ENCODE peak calls at places on chromosomes 12 and 14, in six cellular contexts. B is H1, C is suprapubic skin, W is GM23338, L is HL-60, Z is stomach. S is an unnamed sample.

GRCh38 chr12:49093746-49094103 is 876 bp downstream of the DHH start:
- DNase-seq in B (no peak), C (no peak), W (peak), L (no peak), Z (no peak), S (no peak)

GRCh38 chr14:104281768-104282301 is 143.4 kb downstream of the KIF26A start:
- DNase-seq in B (no peak), C (peak), W (no peak), L (no peak), Z (peak), S (no peak)

GRCh38 chr12:93042684-93043083 is 113.6 kb upstream of the EEA1 start:
- DNase-seq in B (no peak), C (no peak), W (no peak), L (no peak), Z (no peak), S (no peak)

GRCh38 chr12:57093412-57094193 is 4.7 kb downstream of the NAB2 start:
- DNase-seq in B (no peak), C (peak), W (peak), L (peak), Z (peak), S (no peak)

GRCh38 chr12:89494411-89495231 is 30.0 kb downstream of the GALNT4 start:
- DNase-seq in B (no peak), C (no peak), W (no peak), L (no peak), Z (no peak), S (no peak)

GRCh38 chr12:96710127-96710745 is 196.8 kb upstream of the NEDD1 start:
- DNase-seq in B (no peak), C (no peak), W (peak), L (no peak), Z (no peak), S (no peak)

GRCh38 chr12:29544428-29545101 is 47.1 kb upstream of the OVCH1 start:
- DNase-seq in B (no peak), C (no peak), W (peak), L (no peak), Z (no peak), S (no peak)

GRCh38 chr12:89782807-89783206 is 74.2 kb upstream of the ATP2B1 start:
- DNase-seq in B (no peak), C (no peak), W (no peak), L (no peak), Z (no peak), S (no peak)

GRCh38 chr12:574475-575128 is 88.6 kb downstream of the NINJ2 start:
- DNase-seq in B (no peak), C (peak), W (no peak), L (no peak), Z (peak), S (no peak)

GRCh38 chr14:69490219-69490918 is 5.8 kb downstream of the PLEKHD1 start:
- DNase-seq in B (no peak), C (no peak), W (no peak), L (no peak), Z (no peak), S (no peak)

GRCh38 chr12:4441355-4442330 is 4.0 kb downstream of the FGF6 start:
- DNase-seq in B (peak), C (peak), W (peak), L (no peak), Z (no peak), S (no peak)

GRCh38 chr12:111791507-111791906 is 24.8 kb downstream of the ALDH2 start:
- DNase-seq in B (no peak), C (no peak), W (no peak), L (no peak), Z (no peak), S (no peak)

GRCh38 chr12:117189725-117190209 is 503 bp downstream of the FBXO21 start:
- DNase-seq in B (no peak), C (peak), W (peak), L (peak), Z (peak), S (no peak)

GRCh38 chr12:132176920-132177551 is 32.8 kb downstream of the NOC4L start:
- DNase-seq in B (no peak), C (no peak), W (no peak), L (no peak), Z (no peak), S (no peak)

GRCh38 chr12:73308747-73309146 is 1036.6 kb downstream of the TRHDE start:
- DNase-seq in B (no peak), C (no peak), W (no peak), L (no peak), Z (no peak), S (no peak)

GRCh38 chr14:91008759-91009409 is 51.6 kb downstream of the RPS6KA5 start:
- DNase-seq in B (no peak), C (no peak), W (no peak), L (peak), Z (no peak), S (no peak)

GRCh38 chr12:52944683-52945388 is 4.1 kb upstream of the KRT18 start:
- DNase-seq in B (no peak), C (no peak), W (no peak), L (no peak), Z (no peak), S (no peak)

GRCh38 chr12:45231515-45232145 is 15.7 kb downstream of the ANO6 start:
- DNase-seq in B (no peak), C (no peak), W (no peak), L (no peak), Z (no peak), S (no peak)

GRCh38 chr12:81998761-81999378 is 239.7 kb upstream of the PPFIA2 start:
- DNase-seq in B (no peak), C (no peak), W (no peak), L (no peak), Z (no peak), S (peak)

DNA sequence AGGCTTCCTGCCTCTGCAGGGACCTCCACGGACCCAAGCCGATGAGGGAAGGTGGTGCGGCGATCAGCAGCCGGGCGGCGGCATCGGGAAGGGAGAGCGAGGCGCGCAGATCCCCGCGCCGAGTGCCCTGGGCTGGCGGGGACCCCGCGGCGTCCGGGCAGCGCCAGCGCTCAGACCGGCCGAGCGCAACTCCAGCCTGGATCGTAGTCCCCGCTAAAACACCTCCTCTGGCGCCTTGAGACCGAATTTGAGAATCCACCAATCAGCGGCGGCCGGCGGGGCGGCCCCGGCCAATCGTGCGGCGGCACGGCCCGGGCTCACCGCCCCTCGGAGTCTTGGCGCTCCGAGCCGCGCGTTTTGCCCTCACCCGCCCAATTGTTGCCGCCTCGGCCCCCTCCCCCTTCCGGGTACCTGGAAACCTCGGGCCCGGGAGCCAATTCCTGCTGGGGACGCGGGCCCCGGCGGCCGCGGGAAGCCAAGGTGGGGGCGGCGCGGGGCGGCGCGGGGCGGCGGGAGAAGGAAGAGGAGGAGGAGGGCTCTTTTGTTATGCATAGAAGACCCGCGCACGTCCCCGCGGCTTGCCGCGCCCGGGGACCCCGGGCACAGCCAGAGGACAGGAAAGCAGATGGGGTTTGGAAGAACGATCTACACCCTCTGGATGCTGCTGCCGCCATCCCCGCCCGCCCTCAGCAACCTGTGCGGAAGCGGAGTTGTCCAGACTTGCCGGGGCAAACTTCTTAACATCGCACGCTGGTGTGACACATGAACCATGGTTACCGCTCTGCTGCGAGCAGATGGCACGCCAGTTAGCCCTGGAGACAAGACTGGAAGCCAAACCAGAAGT is at the start of gene E2F7:
- DNase-seq in B (peak), C (peak), W (peak), L (peak), Z (peak), S (peak)
- TF ChIP-seq POLR2AphosphoS5 in B (peak), C (no peak), W (peak), L (no peak), Z (no peak), S (peak)

GRCh38 chr14:94380225-94381148 is 7.9 kb downstream of the SERPINA1 start:
- DNase-seq in B (no peak), C (no peak), W (no peak), L (no peak), Z (no peak), S (no peak)
- TF ChIP-seq POLR2AphosphoS5 in B (no peak), C (no peak), W (no peak), L (no peak), Z (no peak), S (no peak)

GRCh38 chr14:99276482-99276881 is 4.5 kb upstream of the BCL11B start:
- DNase-seq in B (no peak), C (no peak), W (no peak), L (no peak), Z (no peak), S (no peak)

GRCh38 chr14:99275222-99275584 is 3.2 kb upstream of the BCL11B start:
- DNase-seq in B (no peak), C (no peak), W (no peak), L (no peak), Z (no peak), S (no peak)

GRCh38 chr14:99273724-99274345 is 1.8 kb upstream of the BCL11B start:
- DNase-seq in B (no peak), C (peak), W (peak), L (no peak), Z (peak), S (no peak)

GRCh38 chr14:99273025-99273723 is 1.2 kb upstream of the BCL11B start:
- DNase-seq in B (no peak), C (peak), W (peak), L (no peak), Z (peak), S (no peak)

GRCh38 chr14:99274346-99275221 is 2.6 kb upstream of the BCL11B start:
- DNase-seq in B (peak), C (peak), W (peak), L (peak), Z (peak), S (no peak)
- TF ChIP-seq POLR2AphosphoS5 in B (no peak), C (no peak), W (peak), L (no peak), Z (no peak), S (no peak)

GRCh38 chr14:20489093-20489994 is 16.0 kb upstream of the RNASE10 start:
- DNase-seq in B (no peak), C (no peak), W (no peak), L (peak), Z (no peak), S (no peak)

GRCh38 chr14:20493634-20494033 is 11.7 kb upstream of the RNASE10 start:
- DNase-seq in B (no peak), C (no peak), W (no peak), L (peak), Z (no peak), S (no peak)

GRCh38 chr14:20492486-20492885 is 12.9 kb upstream of the RNASE10 start:
- DNase-seq in B (no peak), C (no peak), W (no peak), L (no peak), Z (no peak), S (no peak)

GRCh38 chr14:20487402-20487742 is 18.0 kb upstream of the RNASE10 start:
- DNase-seq in B (no peak), C (no peak), W (peak), L (no peak), Z (no peak), S (no peak)

DNA sequence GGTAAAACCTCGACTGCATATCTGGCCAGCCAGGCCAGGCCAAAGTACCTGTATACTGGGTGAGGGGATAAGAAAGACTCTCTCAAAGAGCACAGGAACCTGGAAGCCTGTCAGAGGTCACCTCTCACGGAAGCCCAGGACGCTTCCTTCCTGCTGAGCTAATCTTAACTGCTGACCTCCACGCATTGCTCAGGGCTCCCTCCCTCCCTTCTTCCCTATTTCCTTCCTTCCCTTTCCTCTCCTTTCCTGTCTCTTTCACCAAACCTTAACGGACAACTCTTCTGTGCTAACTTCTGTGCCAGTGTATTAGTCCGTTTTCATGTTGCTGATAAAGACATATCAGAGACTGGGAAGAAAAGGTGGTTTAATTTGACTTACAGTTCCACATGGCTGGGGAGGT is 14.8 kb upstream of the RNASE10 start:
- DNase-seq in B (no peak), C (no peak), W (peak), L (peak), Z (no peak), S (no peak)
- TF ChIP-seq POLR2AphosphoS5 in B (no peak), C (no peak), W (no peak), L (no peak), Z (no peak), S (no peak)

DNA sequence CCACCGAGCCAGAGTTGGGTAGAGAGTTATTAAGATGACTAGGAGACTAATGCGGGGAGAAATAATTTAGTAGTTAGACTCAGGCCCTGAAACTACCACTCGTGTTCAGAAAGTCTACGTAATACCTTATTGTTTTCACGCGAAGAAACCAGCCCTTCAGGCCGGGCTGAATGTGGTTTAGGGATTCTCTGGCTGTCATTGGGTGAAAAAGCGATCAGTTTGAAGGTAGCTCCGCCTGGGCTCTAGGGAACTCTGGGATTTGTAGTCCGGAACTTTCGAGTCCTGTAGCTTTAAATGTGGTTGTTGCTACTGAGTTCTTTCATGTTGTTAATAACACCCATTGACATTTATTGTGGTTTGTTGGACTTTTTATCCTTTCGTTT is 549 bp upstream of the WDR89 start:
- DNase-seq in B (peak), C (peak), W (peak), L (peak), Z (peak), S (peak)
- TF ChIP-seq POLR2AphosphoS5 in B (no peak), C (peak), W (no peak), L (no peak), Z (peak), S (no peak)

DNA sequence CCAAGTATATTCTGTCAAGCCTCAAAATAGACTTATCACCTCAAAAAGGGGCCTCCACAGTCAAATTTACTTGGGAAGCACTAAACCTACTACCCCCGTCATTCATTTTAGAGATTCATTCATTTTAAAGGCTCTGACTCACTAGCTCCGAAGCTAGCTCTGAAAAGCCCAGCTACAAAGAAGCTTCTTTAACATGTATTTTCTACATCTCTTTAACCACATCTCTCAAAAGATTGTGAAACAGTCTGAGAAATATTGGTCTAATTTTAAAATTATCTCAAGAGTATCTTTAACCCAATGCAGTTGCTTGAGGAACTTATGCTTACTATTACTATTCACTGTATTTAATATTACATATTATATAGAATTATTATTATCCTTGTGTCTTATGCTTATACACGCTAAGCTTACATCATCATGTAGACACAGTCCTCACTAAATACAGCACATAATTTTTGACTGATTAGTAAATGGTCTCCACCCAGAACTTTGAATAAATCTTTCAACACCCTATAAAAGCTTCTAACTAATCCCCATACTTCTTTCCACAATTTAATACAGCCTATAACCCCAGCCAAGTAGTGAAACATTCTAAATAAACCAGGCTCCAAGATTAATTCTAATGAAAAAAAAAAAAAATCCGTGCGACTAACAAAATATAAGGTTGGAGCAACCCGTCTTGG is 7.8 kb downstream of the NT5DC3 start:
- DNase-seq in B (no peak), C (no peak), W (no peak), L (no peak), Z (no peak), S (no peak)
- TF ChIP-seq POLR2AphosphoS5 in B (no peak), C (no peak), W (no peak), L (no peak), Z (no peak), S (no peak)

GRCh38 chr14:24335461-24336146 is 733 bp upstream of the ADCY4 start:
- DNase-seq in B (no peak), C (no peak), W (peak), L (peak), Z (no peak), S (no peak)
- TF ChIP-seq POLR2AphosphoS5 in B (no peak), C (no peak), W (no peak), L (no peak), Z (no peak), S (no peak)